ENCODE peak calls at places on chromosomes 13 and 19, in seven cellular contexts. M is heart right ventricle, N is PC-9, W is AG04449, Z is GM12865, S is AG09319, E is body of pancreas. I is an unnamed sample.

GRCh38 chr19:29873801-29874575 is 62.2 kb downstream of the CCNE1 start:
- DNase-seq in W (no peak), E (no peak), Z (no peak), S (no peak), N (no peak), M (no peak), I (no peak)

GRCh38 chr13:109875746-109876145 is 89.4 kb upstream of the IRS2 start:
- DNase-seq in E (no peak), N (no peak), Z (no peak), S (no peak), W (no peak), M (no peak), I (no peak)

GRCh38 chr19:7492142-7493055 is 3.6 kb upstream of the PEX11G start:
- DNase-seq in S (no peak), Z (no peak), N (peak; percentile 45), W (no peak), M (no peak), E (peak; percentile 52), I (no peak)

GRCh38 chr19:10836478-10837325 is 690 bp upstream of the TMED1 start:
- DNase-seq in W (no peak), N (no peak), E (peak; percentile 91), S (peak; percentile 65), M (peak; percentile 89), Z (peak; percentile 98), I (no peak)

GRCh38 chr19:18021121-18021755 is 13.3 kb downstream of the ARRDC2 start:
- DNase-seq in E (peak; percentile 86), M (peak; percentile 91), N (peak; percentile 77), S (no peak), W (no peak), Z (peak; percentile 61), I (peak; percentile 54)

GRCh38 chr13:110913911-110914292 is 967 bp downstream of the ANKRD10 start:
- DNase-seq in N (no peak), W (no peak), M (no peak), E (no peak), S (no peak), Z (no peak), I (no peak)

GRCh38 chr19:55638864-55639359 is 1.9 kb upstream of the ZNF580 start:
- DNase-seq in Z (peak; percentile 78), E (no peak), S (no peak), M (no peak), N (peak; percentile 31), W (no peak), I (no peak)

GRCh38 chr19:35966771-35967170 is 28.2 kb upstream of the SDHAF1 start:
- DNase-seq in S (no peak), Z (no peak), W (no peak), M (no peak), E (no peak), N (no peak), I (no peak)

GRCh38 chr13:46172531-46172991 is 9.4 kb downstream of the LCP1 start:
- DNase-seq in W (no peak), S (no peak), M (no peak), N (no peak), Z (peak; percentile 83), E (peak; percentile 28), I (no peak)

GRCh38 chr19:40689339-40690049 is 957 bp downstream of the NUMBL start:
- DNase-seq in E (peak; percentile 15), S (no peak), Z (no peak), N (peak; percentile 34), W (no peak), M (peak; percentile 44), I (no peak)

GRCh38 chr13:36965767-36966166 is 33.4 kb downstream of the ALG5 start:
- DNase-seq in Z (no peak), W (peak; percentile 41), E (no peak), S (peak; percentile 14), N (peak; percentile 55), M (no peak), I (no peak)

GRCh38 chr19:485583-486236 is 10.6 kb upstream of the MADCAM1 start:
- DNase-seq in N (peak; percentile 60), Z (no peak), E (peak; percentile 75), W (no peak), M (no peak), S (no peak), I (no peak)

GRCh38 chr13:76884167-76884566 is 2.0 kb downstream of the KCTD12 start:
- DNase-seq in Z (peak; percentile 75), S (no peak), W (no peak), N (no peak), E (peak; percentile 49), M (peak; percentile 45), I (no peak)

GRCh38 chr13:113443991-113444390 is 9.3 kb downstream of the ADPRHL1 start:
- DNase-seq in W (no peak), Z (no peak), S (no peak), N (no peak), E (no peak), M (no peak), I (no peak)

GRCh38 chr19:10718205-10719196 is 622 bp downstream of the DNM2 start:
- DNase-seq in N (peak; percentile 54), M (no peak), W (no peak), Z (peak; percentile 68), E (peak; percentile 47), S (no peak), I (peak; percentile 64)

DNA sequence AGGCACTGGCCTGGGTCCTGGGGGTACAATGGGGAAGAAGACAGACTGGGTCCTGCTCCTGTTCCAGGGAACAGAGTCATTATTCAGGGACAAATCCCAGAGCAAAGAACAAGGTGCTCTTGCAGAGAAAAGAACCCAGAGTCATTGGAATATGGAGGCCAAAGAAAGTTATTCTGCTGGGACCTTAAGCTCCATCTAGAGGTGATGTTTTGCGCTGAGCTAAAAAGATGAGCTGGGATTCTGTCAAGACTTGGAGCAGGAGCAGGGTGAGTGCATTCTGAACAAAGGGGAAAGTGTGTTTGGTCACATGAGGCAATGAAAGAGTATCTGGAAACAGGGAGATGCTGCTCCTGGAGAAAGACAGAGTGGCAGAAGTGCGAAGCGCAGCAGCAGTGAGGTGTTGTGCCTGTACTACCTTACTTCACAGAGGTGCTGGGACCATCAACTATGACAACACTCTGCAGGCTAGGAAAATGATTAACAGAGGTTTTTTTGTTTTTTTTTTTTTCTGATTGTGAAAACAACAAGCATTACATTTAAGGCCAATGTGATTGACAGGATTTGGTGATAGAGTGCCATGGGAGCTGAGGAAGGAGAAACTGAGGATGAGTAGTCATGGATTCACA is 95.3 kb upstream of the TNFSF11 start:
- DNase-seq in E (no peak), Z (peak; percentile 67), S (no peak), M (no peak), N (no peak), W (no peak), I (peak; percentile 38)
- TF ChIP-seq CTCF in E (no peak), Z (peak; percentile 42), S (peak; percentile 31), M (no peak), N (peak; percentile 33), W (peak; percentile 11), I (peak; percentile 52)

GRCh38 chr19:54096642-54097106 is 3.9 kb downstream of the OSCAR start:
- DNase-seq in E (no peak), Z (no peak), N (no peak), M (no peak), W (no peak), S (peak; percentile 25), I (no peak)
- TF ChIP-seq CTCF in E (peak; percentile 19), Z (no peak), N (no peak), M (no peak), W (peak; percentile 55), S (peak; percentile 54), I (peak; percentile 40)

DNA sequence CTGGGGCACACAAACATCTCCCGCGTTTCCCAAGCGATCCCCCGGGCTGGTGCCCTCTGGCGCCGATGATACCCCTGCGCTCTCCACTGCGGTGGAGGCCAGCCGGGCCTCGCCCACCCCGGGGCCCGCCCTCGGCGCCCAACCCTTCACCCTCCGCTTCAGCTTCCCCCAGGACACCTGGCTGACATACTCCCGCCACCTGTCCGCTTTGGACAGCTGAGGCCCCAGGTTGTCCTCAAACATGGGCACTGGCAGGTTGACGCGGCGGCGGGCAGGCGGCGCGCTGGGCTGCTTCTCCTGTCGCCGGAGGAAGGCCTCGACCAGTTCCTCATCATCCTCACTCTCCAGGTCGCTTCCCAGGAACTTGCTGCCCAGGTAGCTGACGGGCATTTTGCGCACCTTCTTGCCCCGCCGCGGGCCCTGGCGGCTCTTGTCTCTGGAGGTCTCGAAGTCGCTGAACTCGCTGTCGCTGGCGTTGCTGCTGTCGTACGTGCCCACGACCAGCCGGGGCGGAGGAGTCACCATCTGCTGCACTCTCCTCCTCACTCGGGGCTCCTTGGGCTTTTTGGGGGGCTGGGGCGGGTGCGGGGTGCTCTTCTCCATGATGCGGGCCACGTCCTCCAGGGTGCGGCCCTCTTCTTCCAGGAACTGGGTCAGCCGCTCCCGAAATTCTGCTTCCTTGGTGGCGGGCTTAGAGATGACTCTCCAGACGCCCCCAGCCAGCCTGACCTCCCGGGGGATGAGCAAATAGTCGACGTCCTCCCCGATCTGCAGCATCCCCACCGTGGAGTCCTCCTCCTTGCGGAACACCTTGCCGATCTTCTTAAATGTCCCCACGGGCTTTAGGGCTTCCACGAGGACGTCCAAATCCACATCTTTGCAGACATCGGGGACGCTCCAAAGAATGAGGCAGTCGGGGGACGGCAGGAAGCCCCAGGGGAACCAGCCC is 1.1 kb downstream of the CCDC8 start:
- DNase-seq in E (no peak), W (no peak), M (no peak), S (no peak), Z (no peak), N (no peak), I (no peak)
- TF ChIP-seq CTCF in E (no peak), W (no peak), M (no peak), S (no peak), Z (no peak), N (no peak), I (no peak)

DNA sequence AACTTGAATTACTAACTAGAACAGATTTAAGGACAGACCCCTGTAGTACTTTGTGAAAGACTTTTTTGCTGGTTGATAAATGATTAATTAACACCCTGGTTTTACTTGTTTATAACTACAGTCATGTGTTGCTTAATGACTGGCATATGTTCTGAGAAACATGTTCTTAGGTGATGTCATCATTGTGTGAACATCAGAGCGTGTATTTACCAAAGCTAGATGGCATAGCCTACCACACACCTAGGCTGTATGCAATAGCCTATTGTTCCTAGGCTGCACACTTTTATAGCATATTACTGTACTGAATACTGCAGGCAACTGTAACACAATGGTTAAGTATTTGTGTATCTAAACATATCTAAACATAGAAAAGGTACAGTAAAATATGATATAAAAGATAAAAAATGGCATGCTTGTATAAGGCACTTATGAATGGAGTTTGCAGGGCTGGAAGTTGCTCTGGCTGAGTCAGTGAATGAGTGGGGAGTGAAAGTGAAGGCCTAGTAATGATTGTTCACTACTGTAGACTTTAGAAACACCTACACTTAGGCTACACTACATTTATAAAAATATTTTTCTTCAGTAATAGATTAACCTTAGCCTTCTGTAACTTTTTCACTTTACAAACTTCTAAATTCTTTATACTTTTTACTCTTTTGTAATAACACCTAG is 260.3 kb downstream of the KCNRG start:
- DNase-seq in Z (no peak), S (no peak), E (peak; percentile 8), N (no peak), W (no peak), M (no peak), I (no peak)
- TF ChIP-seq CTCF in Z (no peak), S (no peak), E (no peak), N (no peak), W (no peak), M (no peak), I (no peak)

GRCh38 chr13:101785858-101786257 is 333.4 kb downstream of the ITGBL1 start:
- DNase-seq in W (no peak), N (peak; percentile 4), M (peak; percentile 21), E (peak; percentile 8), S (peak; percentile 4), Z (peak; percentile 27), I (no peak)
- TF ChIP-seq CTCF in W (peak; percentile 41), N (peak; percentile 43), M (no peak), E (no peak), S (peak; percentile 52), Z (no peak), I (no peak)

I was measured in GM13977.